ENCODE peak calls at places on chromosome 14, in ten cellular contexts. One of them, this sample, is unnamed.

GRCh38 chr14:74804219-74804825 is 41.2 kb downstream of the YLPM1 start:
- DNase-seq in right lobe of liver: no peak
- DNase-seq in T-helper 9 cell: no peak
- DNase-seq in M059J: peak
- DNase-seq in GM19239: no peak
- DNase-seq in gastrocnemius medialis: no peak
- DNase-seq in NCI-H1092 treated with DMSO at 0.1 percent for 48 hours: no peak
- DNase-seq in pons: peak
- DNase-seq in pulmonary artery endothelial cell: no peak
- DNase-seq in transverse colon: peak
- DNase-seq in this sample: no peak

GRCh38 chr14:38662781-38663180 is 406.9 kb upstream of the CLEC14A start:
- DNase-seq in M059J: peak
- DNase-seq in gastrocnemius medialis: no peak
- DNase-seq in pons: no peak
- DNase-seq in transverse colon: no peak
- DNase-seq in pulmonary artery endothelial cell: no peak
- DNase-seq in NCI-H1092 treated with DMSO at 0.1 percent for 48 hours: peak
- DNase-seq in GM19239: no peak
- DNase-seq in right lobe of liver: no peak
- DNase-seq in T-helper 9 cell: no peak
- DNase-seq in this sample: no peak

GRCh38 chr14:69259176-69259530 is 805 bp upstream of the GALNT16 start:
- DNase-seq in transverse colon: no peak
- DNase-seq in pulmonary artery endothelial cell: no peak
- DNase-seq in gastrocnemius medialis: no peak
- DNase-seq in pons: no peak
- DNase-seq in NCI-H1092 treated with DMSO at 0.1 percent for 48 hours: no peak
- DNase-seq in right lobe of liver: no peak
- DNase-seq in GM19239: no peak
- DNase-seq in M059J: no peak
- DNase-seq in T-helper 9 cell: no peak
- DNase-seq in this sample: no peak

GRCh38 chr14:88516742-88517418 is 37.9 kb downstream of the PTPN21 start:
- DNase-seq in M059J: no peak
- DNase-seq in NCI-H1092 treated with DMSO at 0.1 percent for 48 hours: peak
- DNase-seq in T-helper 9 cell: no peak
- DNase-seq in pons: no peak
- DNase-seq in right lobe of liver: no peak
- DNase-seq in GM19239: no peak
- DNase-seq in transverse colon: peak
- DNase-seq in pulmonary artery endothelial cell: no peak
- DNase-seq in gastrocnemius medialis: no peak
- DNase-seq in this sample: peak

GRCh38 chr14:97707603-97708002 is 910.4 kb downstream of the VRK1 start:
- DNase-seq in NCI-H1092 treated with DMSO at 0.1 percent for 48 hours: no peak
- DNase-seq in GM19239: no peak
- DNase-seq in gastrocnemius medialis: no peak
- DNase-seq in pons: no peak
- DNase-seq in T-helper 9 cell: no peak
- DNase-seq in pulmonary artery endothelial cell: no peak
- DNase-seq in transverse colon: no peak
- DNase-seq in right lobe of liver: no peak
- DNase-seq in M059J: no peak
- DNase-seq in this sample: no peak

GRCh38 chr14:75141967-75142366 is 15.1 kb upstream of the NEK9 start:
- DNase-seq in right lobe of liver: no peak
- DNase-seq in pons: peak
- DNase-seq in M059J: peak
- DNase-seq in pulmonary artery endothelial cell: no peak
- DNase-seq in transverse colon: no peak
- DNase-seq in T-helper 9 cell: no peak
- DNase-seq in NCI-H1092 treated with DMSO at 0.1 percent for 48 hours: peak
- DNase-seq in GM19239: no peak
- DNase-seq in gastrocnemius medialis: no peak
- DNase-seq in this sample: no peak

GRCh38 chr14:73662439-73663056 is 17.8 kb downstream of the DNAL1 start:
- DNase-seq in GM19239: no peak
- DNase-seq in gastrocnemius medialis: peak
- DNase-seq in pons: no peak
- DNase-seq in NCI-H1092 treated with DMSO at 0.1 percent for 48 hours: no peak
- DNase-seq in transverse colon: no peak
- DNase-seq in M059J: peak
- DNase-seq in T-helper 9 cell: no peak
- DNase-seq in right lobe of liver: no peak
- DNase-seq in pulmonary artery endothelial cell: peak
- DNase-seq in this sample: no peak

GRCh38 chr14:85443001-85443400 is 86.9 kb upstream of the FLRT2 start:
- DNase-seq in transverse colon: no peak
- DNase-seq in GM19239: no peak
- DNase-seq in M059J: no peak
- DNase-seq in T-helper 9 cell: no peak
- DNase-seq in NCI-H1092 treated with DMSO at 0.1 percent for 48 hours: no peak
- DNase-seq in pons: no peak
- DNase-seq in pulmonary artery endothelial cell: no peak
- DNase-seq in right lobe of liver: no peak
- DNase-seq in gastrocnemius medialis: no peak
- DNase-seq in this sample: no peak

GRCh38 chr14:99936056-99936455 is 129.2 kb upstream of the EVL start:
- DNase-seq in gastrocnemius medialis: no peak
- DNase-seq in T-helper 9 cell: no peak
- DNase-seq in right lobe of liver: no peak
- DNase-seq in pulmonary artery endothelial cell: no peak
- DNase-seq in GM19239: no peak
- DNase-seq in transverse colon: no peak
- DNase-seq in pons: no peak
- DNase-seq in NCI-H1092 treated with DMSO at 0.1 percent for 48 hours: no peak
- DNase-seq in M059J: peak
- DNase-seq in this sample: no peak

GRCh38 chr14:39841088-39841487 is 408.9 kb upstream of the FBXO33 start:
- DNase-seq in right lobe of liver: no peak
- DNase-seq in M059J: peak
- DNase-seq in pons: no peak
- DNase-seq in GM19239: no peak
- DNase-seq in pulmonary artery endothelial cell: no peak
- DNase-seq in transverse colon: no peak
- DNase-seq in T-helper 9 cell: no peak
- DNase-seq in NCI-H1092 treated with DMSO at 0.1 percent for 48 hours: no peak
- DNase-seq in gastrocnemius medialis: no peak
- DNase-seq in this sample: no peak

GRCh38 chr14:22630486-22630885 is 13.7 kb downstream of the OR6J1 start:
- DNase-seq in right lobe of liver: no peak
- DNase-seq in GM19239: no peak
- DNase-seq in transverse colon: no peak
- DNase-seq in pulmonary artery endothelial cell: no peak
- DNase-seq in pons: no peak
- DNase-seq in NCI-H1092 treated with DMSO at 0.1 percent for 48 hours: no peak
- DNase-seq in T-helper 9 cell: no peak
- DNase-seq in M059J: peak
- DNase-seq in gastrocnemius medialis: no peak
- DNase-seq in this sample: no peak